ENCODE peak calls at places on chromosomes 4 and X, in ten cellular contexts. One of them, this sample, is unnamed.

GRCh38 chr4:53688186-53688790 is 97.0 kb upstream of the LNX1 start:
- DNase-seq in right atrium auricular region: no peak
- DNase-seq in Karpas-422: no peak
- DNase-seq in kidney: no peak
- DNase-seq in A549: peak
- DNase-seq in fibroblast of mammary gland: peak
- DNase-seq in fibroblast of lung: peak
- DNase-seq in SJSA1: peak
- DNase-seq in lung: no peak
- DNase-seq in fibroblast of pulmonary artery: peak
- DNase-seq in this sample: peak

GRCh38 chr4:3316146-3316545 is 23.3 kb downstream of the RGS12 start:
- DNase-seq in kidney: peak
- DNase-seq in fibroblast of lung: no peak
- DNase-seq in fibroblast of pulmonary artery: no peak
- DNase-seq in A549: no peak
- DNase-seq in SJSA1: no peak
- DNase-seq in right atrium auricular region: peak
- DNase-seq in lung: no peak
- DNase-seq in Karpas-422: no peak
- DNase-seq in fibroblast of mammary gland: no peak
- DNase-seq in this sample: no peak

GRCh38 chr4:136395212-136395722 is 1137.0 kb downstream of the PCDH18 start:
- DNase-seq in SJSA1: no peak
- DNase-seq in Karpas-422: no peak
- DNase-seq in fibroblast of pulmonary artery: no peak
- DNase-seq in right atrium auricular region: no peak
- DNase-seq in kidney: peak
- DNase-seq in A549: no peak
- DNase-seq in fibroblast of mammary gland: no peak
- DNase-seq in lung: no peak
- DNase-seq in fibroblast of lung: no peak
- DNase-seq in this sample: no peak

GRCh38 chrX:20218809-20219505 is 47.8 kb downstream of the RPS6KA3 start:
- DNase-seq in A549: peak
- DNase-seq in fibroblast of mammary gland: no peak
- DNase-seq in fibroblast of lung: no peak
- DNase-seq in fibroblast of pulmonary artery: peak
- DNase-seq in SJSA1: no peak
- DNase-seq in right atrium auricular region: no peak
- DNase-seq in kidney: no peak
- DNase-seq in Karpas-422: no peak
- DNase-seq in lung: no peak
- DNase-seq in this sample: no peak

GRCh38 chr4:185896832-185897475 is 85.0 kb upstream of the SORBS2 start:
- DNase-seq in SJSA1: no peak
- DNase-seq in lung: peak
- DNase-seq in right atrium auricular region: no peak
- DNase-seq in fibroblast of lung: no peak
- DNase-seq in fibroblast of mammary gland: no peak
- DNase-seq in kidney: no peak
- DNase-seq in A549: no peak
- DNase-seq in Karpas-422: no peak
- DNase-seq in fibroblast of pulmonary artery: no peak
- DNase-seq in this sample: no peak

GRCh38 chrX:56729152-56729557 is at the start of gene NBDY:
- DNase-seq in SJSA1: peak
- DNase-seq in Karpas-422: peak
- DNase-seq in fibroblast of mammary gland: peak
- DNase-seq in lung: no peak
- DNase-seq in fibroblast of pulmonary artery: peak
- DNase-seq in A549: peak
- DNase-seq in right atrium auricular region: peak
- DNase-seq in kidney: peak
- DNase-seq in fibroblast of lung: peak
- DNase-seq in this sample: no peak

GRCh38 chr4:16790508-16790907 is 107.9 kb downstream of the LDB2 start:
- DNase-seq in A549: no peak
- DNase-seq in Karpas-422: no peak
- DNase-seq in right atrium auricular region: no peak
- DNase-seq in lung: no peak
- DNase-seq in fibroblast of pulmonary artery: no peak
- DNase-seq in fibroblast of lung: peak
- DNase-seq in fibroblast of mammary gland: no peak
- DNase-seq in SJSA1: no peak
- DNase-seq in kidney: no peak
- DNase-seq in this sample: no peak

GRCh38 chr4:62622084-62622483 is 1422.0 kb downstream of the ADGRL3 start:
- DNase-seq in lung: no peak
- DNase-seq in fibroblast of lung: no peak
- DNase-seq in right atrium auricular region: no peak
- DNase-seq in A549: no peak
- DNase-seq in Karpas-422: no peak
- DNase-seq in SJSA1: no peak
- DNase-seq in kidney: no peak
- DNase-seq in fibroblast of mammary gland: no peak
- DNase-seq in fibroblast of pulmonary artery: no peak
- DNase-seq in this sample: no peak

GRCh38 chrX:8520791-8521190 is 56.2 kb downstream of the VCX3B start:
- DNase-seq in fibroblast of mammary gland: peak
- DNase-seq in lung: no peak
- DNase-seq in right atrium auricular region: no peak
- DNase-seq in fibroblast of pulmonary artery: no peak
- DNase-seq in Karpas-422: no peak
- DNase-seq in fibroblast of lung: peak
- DNase-seq in kidney: no peak
- DNase-seq in SJSA1: no peak
- DNase-seq in A549: no peak
- DNase-seq in this sample: no peak

GRCh38 chrX:147565239-147565638 is 346.5 kb upstream of the FMR1 start:
- DNase-seq in right atrium auricular region: no peak
- DNase-seq in lung: no peak
- DNase-seq in Karpas-422: no peak
- DNase-seq in A549: no peak
- DNase-seq in fibroblast of lung: peak
- DNase-seq in fibroblast of mammary gland: peak
- DNase-seq in fibroblast of pulmonary artery: no peak
- DNase-seq in kidney: no peak
- DNase-seq in SJSA1: no peak
- DNase-seq in this sample: no peak

GRCh38 chrX:10160221-10160620 is 3.4 kb downstream of the CLCN4 start:
- DNase-seq in right atrium auricular region: no peak
- DNase-seq in lung: no peak
- DNase-seq in kidney: no peak
- DNase-seq in fibroblast of pulmonary artery: no peak
- DNase-seq in Karpas-422: no peak
- DNase-seq in A549: no peak
- DNase-seq in SJSA1: no peak
- DNase-seq in fibroblast of mammary gland: no peak
- DNase-seq in fibroblast of lung: no peak
- DNase-seq in this sample: no peak

GRCh38 chrX:28649541-28649940 is 62.3 kb downstream of the IL1RAPL1 start:
- DNase-seq in kidney: no peak
- DNase-seq in SJSA1: no peak
- DNase-seq in A549: no peak
- DNase-seq in fibroblast of lung: peak
- DNase-seq in lung: no peak
- DNase-seq in fibroblast of pulmonary artery: no peak
- DNase-seq in Karpas-422: no peak
- DNase-seq in fibroblast of mammary gland: no peak
- DNase-seq in right atrium auricular region: no peak
- DNase-seq in this sample: no peak

GRCh38 chr4:75644095-75644494 is 13.8 kb upstream of the CDKL2 start:
- DNase-seq in lung: no peak
- DNase-seq in fibroblast of mammary gland: no peak
- DNase-seq in right atrium auricular region: no peak
- DNase-seq in A549: no peak
- DNase-seq in fibroblast of lung: no peak
- DNase-seq in SJSA1: no peak
- DNase-seq in Karpas-422: no peak
- DNase-seq in fibroblast of pulmonary artery: no peak
- DNase-seq in kidney: no peak
- DNase-seq in this sample: no peak

GRCh38 chrX:115339441-115340025 is 50.0 kb downstream of the LUZP4 start:
- DNase-seq in Karpas-422: no peak
- DNase-seq in kidney: no peak
- DNase-seq in SJSA1: no peak
- DNase-seq in right atrium auricular region: no peak
- DNase-seq in A549: no peak
- DNase-seq in fibroblast of pulmonary artery: peak
- DNase-seq in fibroblast of mammary gland: peak
- DNase-seq in fibroblast of lung: peak
- DNase-seq in lung: no peak
- DNase-seq in this sample: no peak

GRCh38 chr4:111494471-111494870 is 650.8 kb upstream of the FAM241A start:
- DNase-seq in SJSA1: no peak
- DNase-seq in kidney: no peak
- DNase-seq in A549: no peak
- DNase-seq in lung: no peak
- DNase-seq in Karpas-422: no peak
- DNase-seq in right atrium auricular region: no peak
- DNase-seq in fibroblast of lung: peak
- DNase-seq in fibroblast of mammary gland: no peak
- DNase-seq in fibroblast of pulmonary artery: peak
- DNase-seq in this sample: no peak

GRCh38 chr4:12118651-12119213 is 690.0 kb upstream of the HS3ST1 start:
- DNase-seq in SJSA1: no peak
- DNase-seq in fibroblast of lung: peak
- DNase-seq in fibroblast of mammary gland: peak
- DNase-seq in lung: no peak
- DNase-seq in kidney: no peak
- DNase-seq in right atrium auricular region: no peak
- DNase-seq in fibroblast of pulmonary artery: peak
- DNase-seq in Karpas-422: no peak
- DNase-seq in A549: no peak
- DNase-seq in this sample: no peak

GRCh38 chrX:67604979-67605703 is 61.3 kb downstream of the AR start:
- DNase-seq in fibroblast of pulmonary artery: peak
- DNase-seq in fibroblast of lung: peak
- DNase-seq in fibroblast of mammary gland: peak
- DNase-seq in lung: no peak
- DNase-seq in SJSA1: peak
- DNase-seq in kidney: no peak
- DNase-seq in A549: peak
- DNase-seq in right atrium auricular region: no peak
- DNase-seq in Karpas-422: no peak
- DNase-seq in this sample: no peak

GRCh38 chr4:185567828-185568442 is 32.6 kb upstream of the PDLIM3 start:
- DNase-seq in A549: no peak
- DNase-seq in fibroblast of mammary gland: peak
- DNase-seq in kidney: peak
- DNase-seq in Karpas-422: no peak
- DNase-seq in SJSA1: no peak
- DNase-seq in fibroblast of lung: peak
- DNase-seq in right atrium auricular region: peak
- DNase-seq in fibroblast of pulmonary artery: peak
- DNase-seq in lung: peak
- DNase-seq in this sample: peak

GRCh38 chr4:54395013-54395527 is 166.0 kb downstream of the PDGFRA start:
- DNase-seq in kidney: no peak
- DNase-seq in lung: no peak
- DNase-seq in Karpas-422: no peak
- DNase-seq in fibroblast of pulmonary artery: no peak
- DNase-seq in fibroblast of lung: no peak
- DNase-seq in A549: no peak
- DNase-seq in right atrium auricular region: no peak
- DNase-seq in SJSA1: no peak
- DNase-seq in fibroblast of mammary gland: no peak
- DNase-seq in this sample: no peak

GRCh38 chr4:6909970-6910339 is 329 bp downstream of the TBC1D14 start:
- DNase-seq in lung: no peak
- DNase-seq in Karpas-422: peak
- DNase-seq in fibroblast of lung: no peak
- DNase-seq in A549: no peak
- DNase-seq in SJSA1: no peak
- DNase-seq in right atrium auricular region: no peak
- DNase-seq in fibroblast of pulmonary artery: no peak
- DNase-seq in fibroblast of mammary gland: no peak
- DNase-seq in kidney: peak
- DNase-seq in this sample: no peak
- H3K4me3 ChIP-seq in lung: peak
- H3K4me3 ChIP-seq in Karpas-422: peak
- H3K4me3 ChIP-seq in fibroblast of lung: peak
- H3K4me3 ChIP-seq in A549: peak
- H3K4me3 ChIP-seq in SJSA1: peak
- H3K4me3 ChIP-seq in right atrium auricular region: peak
- H3K4me3 ChIP-seq in fibroblast of pulmonary artery: peak
- H3K4me3 ChIP-seq in fibroblast of mammary gland: peak
- H3K4me3 ChIP-seq in kidney: peak
- H3K4me3 ChIP-seq in this sample: peak

GRCh38 chr4:77153016-77153415 is 4.0 kb upstream of the CCNG2 start:
- DNase-seq in Karpas-422: peak
- DNase-seq in kidney: no peak
- DNase-seq in fibroblast of mammary gland: no peak
- DNase-seq in fibroblast of lung: no peak
- DNase-seq in fibroblast of pulmonary artery: no peak
- DNase-seq in SJSA1: no peak
- DNase-seq in A549: no peak
- DNase-seq in right atrium auricular region: no peak
- DNase-seq in lung: no peak
- DNase-seq in this sample: no peak
- H3K4me3 ChIP-seq in Karpas-422: no peak
- H3K4me3 ChIP-seq in kidney: no peak
- H3K4me3 ChIP-seq in fibroblast of mammary gland: no peak
- H3K4me3 ChIP-seq in fibroblast of lung: no peak
- H3K4me3 ChIP-seq in fibroblast of pulmonary artery: no peak
- H3K4me3 ChIP-seq in SJSA1: no peak
- H3K4me3 ChIP-seq in A549: no peak
- H3K4me3 ChIP-seq in right atrium auricular region: no peak
- H3K4me3 ChIP-seq in lung: no peak
- H3K4me3 ChIP-seq in this sample: no peak

DNA sequence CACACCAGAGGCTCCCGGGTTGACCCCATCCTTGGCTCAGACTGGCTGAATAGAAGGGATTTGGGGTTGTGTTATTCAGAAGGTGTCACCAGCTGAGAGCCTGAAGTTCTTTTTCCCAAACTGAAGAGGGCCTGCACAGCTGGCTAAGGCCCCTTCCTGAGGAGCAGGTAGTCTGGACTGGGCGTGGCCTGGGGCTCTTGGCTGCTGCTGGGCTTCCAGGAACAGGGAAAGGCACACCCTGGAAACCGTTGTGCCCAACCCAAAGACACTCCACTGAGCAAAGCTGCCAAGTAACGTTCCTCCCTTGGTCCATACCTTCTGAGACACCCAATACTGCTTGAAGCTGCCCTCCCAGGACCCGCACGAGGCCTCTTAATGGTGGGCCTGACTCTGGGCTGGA is 8.3 kb upstream of the CXCR3 start:
- DNase-seq in fibroblast of lung: no peak
- DNase-seq in SJSA1: no peak
- DNase-seq in fibroblast of mammary gland: no peak
- DNase-seq in right atrium auricular region: no peak
- DNase-seq in fibroblast of pulmonary artery: no peak
- DNase-seq in kidney: no peak
- DNase-seq in Karpas-422: no peak
- DNase-seq in lung: no peak
- DNase-seq in A549: no peak
- DNase-seq in this sample: no peak
- H3K4me3 ChIP-seq in fibroblast of lung: no peak
- H3K4me3 ChIP-seq in SJSA1: no peak
- H3K4me3 ChIP-seq in fibroblast of mammary gland: no peak
- H3K4me3 ChIP-seq in right atrium auricular region: no peak
- H3K4me3 ChIP-seq in fibroblast of pulmonary artery: no peak
- H3K4me3 ChIP-seq in kidney: no peak
- H3K4me3 ChIP-seq in Karpas-422: no peak
- H3K4me3 ChIP-seq in lung: no peak
- H3K4me3 ChIP-seq in A549: no peak
- H3K4me3 ChIP-seq in this sample: no peak

GRCh38 chrX:118496763-118497079 is 1.1 kb downstream of the DOCK11 start:
- DNase-seq in fibroblast of lung: no peak
- DNase-seq in kidney: no peak
- DNase-seq in fibroblast of pulmonary artery: no peak
- DNase-seq in Karpas-422: no peak
- DNase-seq in SJSA1: no peak
- DNase-seq in A549: no peak
- DNase-seq in right atrium auricular region: no peak
- DNase-seq in lung: no peak
- DNase-seq in fibroblast of mammary gland: no peak
- DNase-seq in this sample: no peak
- H3K4me3 ChIP-seq in fibroblast of lung: peak
- H3K4me3 ChIP-seq in kidney: peak
- H3K4me3 ChIP-seq in fibroblast of pulmonary artery: peak
- H3K4me3 ChIP-seq in Karpas-422: peak
- H3K4me3 ChIP-seq in SJSA1: peak
- H3K4me3 ChIP-seq in A549: peak
- H3K4me3 ChIP-seq in right atrium auricular region: peak
- H3K4me3 ChIP-seq in lung: peak
- H3K4me3 ChIP-seq in fibroblast of mammary gland: peak
- H3K4me3 ChIP-seq in this sample: peak

This sample was measured in dorsolateral prefrontal cortex.